ENCODE peak calls at places on chromosomes 3 and 15, in six cellular contexts. N, G, T, V, J and I are unnamed samples.

GRCh38 chr3:182342252-182342651 is 451.1 kb upstream of the ATP11B start:
- DNase-seq in J (no peak), G (no peak), V (no peak), T (no peak), N (no peak), I (no peak)

GRCh38 chr3:174949523-174949922 is 90.4 kb downstream of the NAALADL2 start:
- DNase-seq in V (no peak), J (no peak), T (no peak), G (no peak), N (peak; percentile 43), I (no peak)

GRCh38 chr15:98076021-98076816 is 115.7 kb downstream of the ARRDC4 start:
- DNase-seq in G (no peak), N (peak; percentile 22), T (no peak), J (peak; percentile 28), V (no peak), I (no peak)

GRCh38 chr15:66019377-66019776 is 150.1 kb downstream of the RAB11A start:
- DNase-seq in G (no peak), T (no peak), N (no peak), J (no peak), V (no peak), I (no peak)

GRCh38 chr3:39141211-39141995 is 12.0 kb downstream of the CSRNP1 start:
- DNase-seq in T (peak; percentile 78), G (no peak), J (peak; percentile 67), V (no peak), N (no peak), I (no peak)

GRCh38 chr15:45715528-45715927 is 80.7 kb downstream of the SQOR start:
- DNase-seq in N (no peak), J (no peak), T (no peak), V (no peak), G (no peak), I (no peak)

GRCh38 chr3:37592328-37592727 is 269.4 kb upstream of the CTDSPL start:
- DNase-seq in G (no peak), J (no peak), N (no peak), T (no peak), V (no peak), I (no peak)

GRCh38 chr3:65597952-65598413 is 440.7 kb downstream of the MAGI1 start:
- DNase-seq in T (peak; percentile 52), N (no peak), G (peak; percentile 58), V (no peak), J (no peak), I (no peak)

GRCh38 chr15:60661075-60661645 is 182.2 kb upstream of the ICE2 start:
- DNase-seq in G (no peak), T (no peak), J (no peak), N (no peak), V (no peak), I (no peak)

GRCh38 chr3:10366681-10367101 is 45.8 kb upstream of the SEC13 start:
- DNase-seq in V (no peak), J (no peak), N (peak; percentile 67), G (no peak), T (no peak), I (peak; percentile 31)

GRCh38 chr3:174937488-174937887 is 78.4 kb downstream of the NAALADL2 start:
- DNase-seq in N (no peak), T (no peak), J (no peak), G (no peak), V (no peak), I (no peak)

GRCh38 chr3:129182390-129183180 is 1.1 kb downstream of the CNBP start:
- DNase-seq in J (no peak), G (no peak), V (no peak), T (no peak), N (no peak), I (peak; percentile 46)
- H3K4me1 ChIP-seq in J (peaks cover 64% of the 10 kb centered on the region), G (peaks cover 1% of the 10 kb centered on the region), V (peaks cover 42% of the 10 kb centered on the region), T (peaks cover 38% of the 10 kb centered on the region), N (peaks cover 54% of the 10 kb centered on the region), I (peaks cover 60% of the 10 kb centered on the region)

GRCh38 chr15:59448871-59449270 is 10.9 kb downstream of the FAM81A start:
- DNase-seq in J (no peak), V (no peak), N (no peak), G (no peak), T (no peak), I (no peak)

GRCh38 chr15:59447367-59447766 is 9.4 kb downstream of the FAM81A start:
- DNase-seq in G (no peak), T (no peak), N (no peak), V (no peak), J (no peak), I (no peak)

GRCh38 chr15:59443341-59444081 is 5.5 kb downstream of the FAM81A start:
- DNase-seq in G (no peak), J (no peak), N (no peak), V (no peak), T (no peak), I (no peak)

GRCh38 chr15:59444980-59445500 is 7.1 kb downstream of the FAM81A start:
- DNase-seq in T (no peak), N (no peak), G (no peak), V (no peak), J (no peak), I (no peak)

DNA sequence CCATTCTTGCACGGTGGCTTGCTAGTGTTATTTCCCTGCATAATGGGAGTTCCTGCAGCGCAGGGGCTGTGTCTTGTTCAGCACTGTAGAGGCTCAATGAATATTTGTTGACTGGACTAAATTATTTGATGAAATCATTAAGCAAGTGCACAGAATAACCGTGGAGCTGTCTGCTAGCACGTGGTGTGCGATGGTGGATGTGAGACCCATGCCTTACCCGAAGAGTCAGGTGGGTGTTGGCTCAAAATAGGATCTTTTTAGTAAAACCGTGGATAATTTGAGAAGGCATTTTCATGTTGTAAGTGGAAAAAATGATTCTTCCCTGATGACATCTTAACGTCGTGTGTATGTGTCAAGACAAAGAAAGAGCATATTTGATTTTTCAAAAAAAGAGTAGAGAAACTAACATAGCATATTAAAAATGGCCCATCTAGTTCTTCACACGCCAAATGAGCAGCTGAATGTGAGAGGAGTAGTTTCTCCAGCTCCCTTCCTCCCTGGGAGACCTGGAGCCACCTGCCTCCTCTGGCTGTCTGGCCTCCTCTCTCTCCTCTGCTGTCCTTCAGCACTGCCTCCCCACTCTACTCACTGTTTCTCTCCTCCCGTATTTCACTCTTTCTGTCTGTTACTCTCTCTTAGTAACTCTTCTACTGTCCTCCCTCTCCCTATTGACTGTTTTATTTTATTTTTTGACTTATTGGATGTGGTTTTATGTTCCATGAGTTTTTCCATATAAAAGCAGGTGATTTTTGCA is 6.3 kb downstream of the FAM81A start:
- DNase-seq in G (no peak), T (no peak), V (no peak), J (no peak), N (no peak), I (no peak)
- H3K4me3 ChIP-seq in G (no peak overlapping the region), T (no peak overlapping the region), V (no peak overlapping the region), J (no peak overlapping the region), N (no peak overlapping the region), I (no peak overlapping the region)

DNA sequence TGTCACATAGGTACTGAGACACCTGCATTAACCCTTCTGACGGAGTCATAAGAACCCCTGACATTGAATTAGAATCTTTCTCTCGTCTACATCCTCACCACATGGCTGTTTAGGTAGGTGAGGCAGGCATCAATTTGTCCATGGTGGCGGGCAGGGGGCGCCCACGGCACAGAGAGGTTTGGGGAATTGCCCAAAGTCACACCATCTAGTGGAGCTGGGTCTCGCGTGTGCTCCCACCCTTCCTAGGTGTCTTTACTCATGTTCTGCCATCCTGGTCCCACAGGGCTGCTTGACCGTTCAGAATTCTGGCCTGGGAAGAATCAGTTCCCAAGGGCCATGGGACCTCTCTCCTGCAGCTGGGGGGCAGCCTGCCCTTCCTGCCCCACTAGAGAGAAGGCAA is 14.7 kb upstream of the DLL4 start:
- DNase-seq in T (no peak), N (no peak), G (no peak), J (no peak), V (no peak), I (no peak)
- H3K27ac ChIP-seq in T (peak overlapping the region; percentile 24), N (no peak overlapping the region), G (no peak overlapping the region), J (peak overlapping the region; percentile 10), V (no peak overlapping the region), I (no peak overlapping the region)

GRCh38 chr3:123421353-123422174 is 27.3 kb downstream of the ADCY5 start:
- DNase-seq in V (no peak), N (no peak), J (peak; percentile 61), G (no peak), T (peak; percentile 8), I (no peak)

GRCh38 chr3:123420416-123420968 is 28.4 kb downstream of the ADCY5 start:
- DNase-seq in V (no peak), T (no peak), N (no peak), G (no peak), J (no peak), I (no peak)

GRCh38 chr3:123423806-123424205 is 25.1 kb downstream of the ADCY5 start:
- DNase-seq in J (no peak), V (no peak), N (no peak), G (no peak), T (no peak), I (no peak)

GRCh38 chr3:123423026-123423425 is 25.9 kb downstream of the ADCY5 start:
- DNase-seq in G (no peak), J (peak; percentile 59), V (no peak), N (no peak), T (no peak), I (no peak)

GRCh38 chr3:123422457-123422856 is 26.4 kb downstream of the ADCY5 start:
- DNase-seq in N (no peak), G (no peak), V (no peak), T (no peak), J (no peak), I (no peak)
- H3K4me1 ChIP-seq in N (no peaks in the 10 kb centered on the region), G (no peaks in the 10 kb centered on the region), V (no peaks in the 10 kb centered on the region), T (peaks cover 55% of the 10 kb centered on the region), J (peaks cover 79% of the 10 kb centered on the region), I (no peaks in the 10 kb centered on the region)

GRCh38 chr15:40871749-40872617 is 2.1 kb downstream of the RHOV start:
- DNase-seq in N (no peak), G (no peak), J (no peak), T (no peak), V (no peak), I (no peak)
- H3K4me3 ChIP-seq in N (peak overlapping the region; percentile 92), G (no peak overlapping the region), J (no peak overlapping the region), T (no peak overlapping the region), V (no peak overlapping the region), I (no peak overlapping the region)

GRCh38 chr15:89664951-89665350 is 9.7 kb upstream of the KIF7 start:
- DNase-seq in T (no peak), G (no peak), N (no peak), J (no peak), V (no peak), I (no peak)
- H3K27ac ChIP-seq in T (peak overlapping the region; percentile 82), G (no peak overlapping the region), N (peak overlapping the region; percentile 89), J (peak overlapping the region; percentile 84), V (no peak overlapping the region), I (no peak overlapping the region)

DNA sequence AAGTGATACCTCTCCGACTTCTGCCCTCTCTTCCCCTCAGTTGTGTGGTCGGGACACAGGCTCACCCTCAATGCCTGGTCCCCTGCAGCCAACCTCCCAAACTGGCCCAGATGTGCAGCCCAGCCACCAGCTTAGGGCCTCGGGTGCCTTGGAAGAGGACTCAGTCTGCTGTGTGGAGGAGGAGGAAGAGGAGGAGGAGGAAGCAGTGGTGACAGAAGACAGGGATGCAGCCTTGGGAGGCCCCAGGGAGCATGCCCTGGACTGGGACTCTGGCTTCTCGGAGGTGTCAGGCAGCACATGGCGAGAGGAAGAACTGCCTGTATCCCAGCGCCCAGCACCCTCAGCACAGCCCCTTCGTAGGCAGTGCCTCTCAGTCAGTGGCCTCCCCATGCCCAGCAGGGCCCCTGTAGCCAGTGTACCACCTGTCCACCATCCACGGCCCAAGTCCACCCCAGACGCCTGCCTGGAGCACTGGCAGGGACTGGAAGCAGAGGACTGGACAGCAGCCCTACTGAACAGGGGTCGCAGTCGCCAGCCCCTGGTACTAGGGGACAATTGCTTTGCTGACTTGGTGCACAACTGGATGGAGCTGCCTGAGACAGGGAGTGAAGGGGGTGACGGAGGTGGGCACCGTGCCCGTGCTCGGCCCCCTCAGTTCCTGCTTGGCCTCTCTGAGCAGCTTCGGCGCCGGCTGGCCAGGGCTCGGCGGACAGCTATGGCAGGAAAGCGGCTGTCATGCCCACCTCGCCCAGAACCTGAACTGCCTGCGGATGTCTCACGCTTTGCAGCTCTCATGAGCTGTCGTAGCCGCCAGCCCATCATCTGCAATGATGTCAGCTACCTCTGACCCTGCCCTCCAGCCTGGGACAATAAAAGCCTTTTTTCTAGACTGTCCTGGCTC is 1.3 kb downstream of the INKA1 start:
- DNase-seq in N (no peak), V (no peak), T (no peak), J (peak; percentile 41), G (no peak), I (no peak)
- H3K4me1 ChIP-seq in N (peaks cover 9% of the 10 kb centered on the region), V (peaks cover 41% of the 10 kb centered on the region), T (peaks cover 45% of the 10 kb centered on the region), J (peaks cover 51% of the 10 kb centered on the region), G (peaks cover 26% of the 10 kb centered on the region), I (peaks cover 41% of the 10 kb centered on the region)